ENCODE peak calls at places on chromosome 6, in four cellular contexts. Z is K562, B is WTC11, X is GM12878. H is an unnamed sample.

GRCh38 chr6:97000138-97000537 is 75.6 kb downstream of the KLHL32 start:
- DNase-seq in Z (no peak), B (no peak), X (no peak), H (no peak)

GRCh38 chr6:121335111-121336008 is 1.1 kb upstream of the TBC1D32 start:
- DNase-seq in Z (no peak), B (no peak), X (no peak), H (no peak)

GRCh38 chr6:72559067-72559466 is 62.8 kb upstream of the KCNQ5 start:
- DNase-seq in Z (peak), B (no peak), X (no peak), H (no peak)

GRCh38 chr6:11196511-11197174 is 35.8 kb downstream of the NEDD9 start:
- DNase-seq in Z (no peak), B (no peak), X (no peak), H (no peak)

GRCh38 chr6:11035961-11036360 is 8.1 kb downstream of the ELOVL2 start:
- DNase-seq in Z (no peak), B (no peak), X (no peak), H (no peak)

GRCh38 chr6:83113258-83113657 is 45.8 kb downstream of the DOP1A start:
- DNase-seq in Z (no peak), B (no peak), X (no peak), H (no peak)

GRCh38 chr6:33205172-33206026 is 944 bp downstream of the HSD17B8 start:
- DNase-seq in Z (peak), B (no peak), X (no peak), H (no peak)

GRCh38 chr6:12355354-12355753 is 65.2 kb downstream of the EDN1 start:
- DNase-seq in Z (no peak), B (no peak), X (no peak), H (no peak)

GRCh38 chr6:90066715-90067114 is 172.4 kb downstream of the GJA10 start:
- DNase-seq in Z (no peak), B (no peak), X (no peak), H (no peak)

GRCh38 chr6:72819609-72820008 is 197.7 kb downstream of the KCNQ5 start:
- DNase-seq in Z (peak), B (no peak), X (no peak), H (no peak)

GRCh38 chr6:75384116-75384515 is 99.5 kb upstream of the TMEM30A start:
- DNase-seq in Z (no peak), B (no peak), X (no peak), H (no peak)

GRCh38 chr6:156280131-156280530 is 497.0 kb upstream of the ARID1B start:
- DNase-seq in Z (no peak), B (no peak), X (no peak), H (no peak)

GRCh38 chr6:166165558-166166313 is 1.9 kb downstream of the TBXT start:
- DNase-seq in Z (no peak), B (no peak), X (no peak), H (no peak)

GRCh38 chr6:40387871-40388264 is 199.3 kb downstream of the LRFN2 start:
- DNase-seq in Z (no peak), B (no peak), X (no peak), H (no peak)

GRCh38 chr6:128641701-128642100 is 121.3 kb upstream of the PTPRK start:
- DNase-seq in Z (no peak), B (no peak), X (no peak), H (no peak)

GRCh38 chr6:91081452-91082067 is 494.7 kb upstream of the MAP3K7 start:
- DNase-seq in Z (peak), B (no peak), X (no peak), H (peak)

GRCh38 chr6:66865771-66866170 is 1158.7 kb upstream of the EYS start:
- DNase-seq in Z (no peak), B (no peak), X (no peak), H (no peak)

GRCh38 chr6:1619106-1619665 is 9.5 kb downstream of the FOXC1 start:
- DNase-seq in Z (no peak), B (no peak), X (no peak), H (no peak)

GRCh38 chr6:143569035-143569434 is 57.5 kb upstream of the FUCA2 start:
- DNase-seq in Z (no peak), B (no peak), X (no peak), H (no peak)

GRCh38 chr6:159931112-159931511 is 37.8 kb upstream of the IGF2R start:
- DNase-seq in Z (no peak), B (no peak), X (peak), H (no peak)

GRCh38 chr6:30542404-30542725 is 13.9 kb downstream of the GNL1 start:
- DNase-seq in Z (no peak), B (no peak), X (no peak), H (no peak)

GRCh38 chr6:41062056-41062455 is 9.1 kb downstream of the APOBEC2 start:
- DNase-seq in Z (no peak), B (no peak), X (no peak), H (no peak)

GRCh38 chr6:134806151-134806550 is 143.8 kb downstream of the ALDH8A1 start:
- DNase-seq in Z (no peak), B (no peak), X (no peak), H (no peak)

GRCh38 chr6:107769053-107769658 is 55.0 kb downstream of the SCML4 start:
- DNase-seq in Z (peak), B (no peak), X (no peak), H (peak)

GRCh38 chr6:20708367-20709124 is 174.3 kb downstream of the CDKAL1 start:
- DNase-seq in Z (no peak), B (no peak), X (peak), H (no peak)

GRCh38 chr6:113476937-113477839 is 380.0 kb upstream of the MARCKS start:
- DNase-seq in Z (no peak), B (no peak), X (no peak), H (no peak)

GRCh38 chr6:168095741-168096250 is 16.8 kb upstream of the FRMD1 start:
- DNase-seq in Z (no peak), B (no peak), X (no peak), H (no peak)

GRCh38 chr6:11614534-11615213 is 77.1 kb downstream of the TMEM170B start:
- DNase-seq in Z (no peak), B (no peak), X (no peak), H (no peak)

GRCh38 chr6:12504325-12504966 is 212.1 kb upstream of the PHACTR1 start:
- DNase-seq in Z (peak), B (peak), X (peak), H (peak)

GRCh38 chr6:112203577-112204349 is 50.6 kb downstream of the LAMA4 start:
- DNase-seq in Z (no peak), B (no peak), X (no peak), H (peak)

GRCh38 chr6:128098000-128098581 is 197.2 kb upstream of the THEMIS start:
- DNase-seq in Z (no peak), B (no peak), X (no peak), H (no peak)

GRCh38 chr6:148524509-148524908 is 181.9 kb downstream of the SASH1 start:
- DNase-seq in Z (no peak), B (no peak), X (no peak), H (no peak)

GRCh38 chr6:29959492-29959891 is 17.2 kb downstream of the HLA-A start:
- DNase-seq in Z (no peak), B (no peak), X (no peak), H (no peak)

GRCh38 chr6:10410214-10410873 is 4.5 kb downstream of the TFAP2A start:
- DNase-seq in Z (no peak), B (no peak), X (no peak), H (no peak)

GRCh38 chr6:168223150-168223549 is 96.4 kb downstream of the DACT2 start:
- DNase-seq in Z (no peak), B (no peak), X (no peak), H (no peak)

GRCh38 chr6:84763397-84764331 is 734 bp downstream of the TBX18 start:
- DNase-seq in Z (peak), B (peak), X (no peak), H (no peak)

GRCh38 chr6:117352466-117353081 is 73.2 kb downstream of the ROS1 start:
- DNase-seq in Z (peak), B (no peak), X (no peak), H (peak)

GRCh38 chr6:40721252-40721936 is 134.2 kb upstream of the LRFN2 start:
- DNase-seq in Z (no peak), B (no peak), X (no peak), H (no peak)

GRCh38 chr6:48817714-48818113 is 645.3 kb downstream of the MMUT start:
- DNase-seq in Z (no peak), B (no peak), X (no peak), H (no peak)

GRCh38 chr6:44508646-44509045 is 121.1 kb downstream of the CDC5L start:
- DNase-seq in Z (no peak), B (no peak), X (no peak), H (no peak)

GRCh38 chr6:44514576-44515193 is 127.2 kb downstream of the CDC5L start:
- DNase-seq in Z (no peak), B (no peak), X (no peak), H (no peak)

GRCh38 chr6:44514085-44514484 is 126.6 kb downstream of the CDC5L start:
- DNase-seq in Z (no peak), B (no peak), X (no peak), H (no peak)

GRCh38 chr6:44512868-44513641 is 125.5 kb downstream of the CDC5L start:
- DNase-seq in Z (peak), B (no peak), X (no peak), H (no peak)

DNA sequence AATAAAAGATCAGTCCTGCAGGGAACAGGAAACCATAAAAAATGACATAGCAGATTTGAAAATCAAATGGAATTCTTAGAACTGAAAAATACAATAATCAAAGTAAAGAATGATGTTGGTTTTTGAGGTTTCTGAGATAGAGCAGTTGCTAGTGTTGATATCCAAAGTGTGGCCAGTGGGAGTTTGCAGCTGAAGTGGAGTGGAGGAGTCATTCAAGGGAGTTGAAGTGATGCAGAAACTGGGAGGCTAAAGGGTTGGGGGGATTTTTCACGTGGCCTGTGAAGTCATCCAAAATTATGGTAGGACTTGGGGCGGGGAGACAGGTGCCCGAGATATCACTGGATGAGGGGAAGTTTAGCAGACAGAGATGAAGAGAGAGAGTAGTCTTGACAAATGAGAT is 123.6 kb downstream of the CDC5L start:
- DNase-seq in Z (no peak), B (no peak), X (no peak), H (no peak)
- TF ChIP-seq CREM in Z (no peak), B (no peak), X (no peak), H (no peak)

GRCh38 chr6:116210316-116210715 is 43.6 kb downstream of the TSPYL4 start:
- DNase-seq in Z (no peak), B (no peak), X (no peak), H (no peak)

GRCh38 chr6:116206231-116206903 is 47.5 kb downstream of the TSPYL4 start:
- DNase-seq in Z (no peak), B (no peak), X (no peak), H (no peak)

GRCh38 chr6:116215414-116215813 is 38.5 kb downstream of the TSPYL4 start:
- DNase-seq in Z (no peak), B (no peak), X (no peak), H (no peak)

GRCh38 chr6:116208056-116208785 is 45.7 kb downstream of the TSPYL4 start:
- DNase-seq in Z (no peak), B (no peak), X (no peak), H (no peak)

DNA sequence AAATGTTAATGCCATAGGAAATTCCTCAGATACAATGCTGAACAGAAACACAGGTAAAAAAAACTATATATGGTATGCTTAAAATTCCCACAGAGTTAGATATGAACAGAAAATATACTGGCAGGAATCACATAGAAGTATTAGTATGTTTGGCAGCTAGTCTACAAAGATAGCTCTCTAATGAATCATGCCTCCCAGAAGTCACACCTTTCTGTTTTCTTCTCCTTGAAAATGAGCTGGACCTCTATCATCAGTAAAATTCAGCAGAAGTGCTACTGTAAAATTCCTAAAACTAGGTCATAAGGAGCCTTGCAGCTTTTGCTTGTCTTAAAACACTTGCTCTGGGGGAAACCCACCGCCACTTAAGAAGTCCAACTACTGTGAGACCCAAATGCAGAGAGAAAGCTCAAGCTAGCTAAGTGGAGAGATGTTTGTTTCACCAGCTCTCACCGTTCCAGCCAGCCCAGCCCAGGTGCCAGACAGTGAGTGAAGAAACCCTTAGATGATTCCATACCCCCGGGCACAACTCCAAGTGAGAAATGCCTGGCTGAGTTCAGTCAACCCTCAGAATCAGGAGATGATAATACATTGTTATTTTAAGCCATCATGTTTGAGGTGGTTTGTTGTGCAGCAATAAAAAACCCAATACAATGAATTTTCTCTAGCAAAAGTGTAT is 43.0 kb downstream of the TSPYL4 start:
- DNase-seq in Z (no peak), B (no peak), X (no peak), H (no peak)
- TF ChIP-seq ESRRA in Z (no peak), B (no peak), X (no peak), H (no peak)

GRCh38 chr6:42932412-42932811 is 3.1 kb downstream of the CNPY3 start:
- DNase-seq in Z (no peak), B (no peak), X (no peak), H (no peak)

GRCh38 chr6:42937548-42938427 is 8.5 kb downstream of the CNPY3 start:
- DNase-seq in Z (no peak), B (no peak), X (no peak), H (no peak)

GRCh38 chr6:42933195-42933594 is 3.9 kb downstream of the CNPY3 start:
- DNase-seq in Z (no peak), B (no peak), X (no peak), H (no peak)

GRCh38 chr6:42936398-42936797 is 7.1 kb downstream of the CNPY3 start:
- DNase-seq in Z (no peak), B (no peak), X (no peak), H (no peak)

GRCh38 chr6:42935322-42935721 is 6.0 kb downstream of the CNPY3 start:
- DNase-seq in Z (no peak), B (no peak), X (peak), H (no peak)
- TF ChIP-seq CREM in Z (no peak), B (no peak), X (no peak), H (no peak)

DNA sequence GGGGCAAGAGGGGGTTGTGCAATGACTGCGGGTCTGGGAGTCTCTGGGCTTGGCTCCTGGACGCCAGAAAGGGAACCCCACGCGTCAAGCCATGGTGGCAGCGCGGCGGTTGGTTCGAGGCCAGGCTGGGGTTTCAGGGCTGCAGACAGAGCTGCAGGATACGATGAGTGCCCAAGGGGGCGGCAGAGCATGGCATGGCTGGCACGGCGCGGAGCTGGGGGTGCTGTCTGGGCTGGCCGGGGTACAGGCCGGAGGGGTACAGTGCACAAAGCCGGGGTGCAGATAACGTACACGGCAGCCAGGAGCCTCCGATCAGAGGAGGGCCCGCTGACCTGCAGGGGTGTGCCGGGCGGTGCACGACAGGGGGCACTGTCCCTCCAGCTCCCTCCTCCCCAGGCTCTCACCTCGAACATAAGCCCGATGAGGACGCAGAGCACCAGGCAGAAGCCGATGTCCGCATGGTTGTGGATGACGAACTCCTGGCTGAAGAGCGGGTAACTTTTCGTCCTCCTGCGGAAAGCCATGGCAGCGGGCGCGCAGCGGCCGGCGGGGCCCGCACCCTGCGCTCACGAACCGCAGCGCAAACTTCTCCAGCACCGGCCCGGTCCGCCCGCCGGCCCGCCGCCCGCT is 353 bp downstream of the TRAM2 start:
- DNase-seq in Z (peak), B (peak), X (peak), H (peak)
- TF ChIP-seq ESRRA in Z (no peak), B (no peak), X (no peak), H (peak)

GRCh38 chr6:158803733-158804143 is 15.4 kb downstream of the EZR start:
- DNase-seq in Z (no peak), B (no peak), X (no peak), H (no peak)
- TF ChIP-seq CREM in Z (no peak), B (no peak), X (no peak), H (no peak)